ENCODE peak calls at places on chromosomes 2 and 18, in nine cellular contexts. Z is esophagus squamous epithelium, U is Peyer's patch, V is pancreas, H is astrocyte, G is PC-9, J is neural progenitor cell, K is GM23338, P is spleen. I is an unnamed sample.

GRCh38 chr2:174729797-174730529 is 34.3 kb downstream of the CHRNA1 start:
- DNase-seq in Z (no peak), U (no peak), V (no peak), H (no peak), G (no peak), J (peak), K (peak), P (no peak), I (no peak)

GRCh38 chr18:34591920-34592444 is 118.1 kb upstream of the DTNA start:
- DNase-seq in Z (no peak), U (no peak), V (no peak), H (no peak), G (no peak), J (no peak), K (no peak), P (no peak), I (no peak)

GRCh38 chr2:176642074-176642473 is 372.8 kb downstream of the MTX2 start:
- DNase-seq in Z (no peak), U (no peak), V (no peak), H (peak), G (no peak), J (no peak), K (no peak), P (no peak), I (peak)

GRCh38 chr2:73291093-73291460 is 2.3 kb downstream of the EGR4 start:
- DNase-seq in Z (no peak), U (peak), V (no peak), H (peak), G (no peak), J (peak), K (peak), P (peak), I (no peak)

GRCh38 chr2:63903003-63903402 is 61.3 kb downstream of the UGP2 start:
- DNase-seq in Z (no peak), U (no peak), V (no peak), H (peak), G (no peak), J (no peak), K (no peak), P (no peak), I (peak)

GRCh38 chr2:10914272-10914693 is 2.5 kb downstream of the KCNF1 start:
- DNase-seq in Z (no peak), U (no peak), V (no peak), H (no peak), G (peak), J (peak), K (peak), P (peak), I (no peak)

GRCh38 chr2:168736636-168737424 is 65.6 kb upstream of the NOSTRIN start:
- DNase-seq in Z (no peak), U (no peak), V (no peak), H (no peak), G (no peak), J (no peak), K (no peak), P (no peak), I (no peak)

GRCh38 chr2:148515976-148516375 is 128.6 kb upstream of the EPC2 start:
- DNase-seq in Z (no peak), U (no peak), V (no peak), H (no peak), G (no peak), J (no peak), K (no peak), P (no peak), I (no peak)

GRCh38 chr18:45175505-45175904 is 439.8 kb upstream of the SLC14A2 start:
- DNase-seq in Z (no peak), U (no peak), V (no peak), H (no peak), G (no peak), J (no peak), K (no peak), P (no peak), I (no peak)

GRCh38 chr2:105121417-105121816 is 83.5 kb downstream of the MRPS9 start:
- DNase-seq in Z (no peak), U (no peak), V (no peak), H (no peak), G (no peak), J (no peak), K (no peak), P (no peak), I (no peak)

GRCh38 chr2:110816404-110817365 is 84.3 kb downstream of the ACOXL start:
- DNase-seq in Z (no peak), U (no peak), V (no peak), H (peak), G (no peak), J (no peak), K (no peak), P (no peak), I (no peak)

GRCh38 chr2:54060000-54060399 is 55.4 kb upstream of the ACYP2 start:
- DNase-seq in Z (no peak), U (no peak), V (no peak), H (no peak), G (no peak), J (no peak), K (no peak), P (no peak), I (no peak)

GRCh38 chr2:45681675-45682074 is 30.2 kb downstream of the PRKCE start:
- DNase-seq in Z (no peak), U (no peak), V (no peak), H (peak), G (peak), J (no peak), K (no peak), P (no peak), I (peak)

GRCh38 chr2:231680284-231680991 is 27.9 kb upstream of the PTMA start:
- DNase-seq in Z (no peak), U (no peak), V (peak), H (no peak), G (peak), J (peak), K (peak), P (peak), I (no peak)

GRCh38 chr2:71299507-71299906 is 32.1 kb upstream of the ZNF638 start:
- DNase-seq in Z (no peak), U (no peak), V (no peak), H (peak), G (no peak), J (peak), K (peak), P (no peak), I (no peak)

DNA sequence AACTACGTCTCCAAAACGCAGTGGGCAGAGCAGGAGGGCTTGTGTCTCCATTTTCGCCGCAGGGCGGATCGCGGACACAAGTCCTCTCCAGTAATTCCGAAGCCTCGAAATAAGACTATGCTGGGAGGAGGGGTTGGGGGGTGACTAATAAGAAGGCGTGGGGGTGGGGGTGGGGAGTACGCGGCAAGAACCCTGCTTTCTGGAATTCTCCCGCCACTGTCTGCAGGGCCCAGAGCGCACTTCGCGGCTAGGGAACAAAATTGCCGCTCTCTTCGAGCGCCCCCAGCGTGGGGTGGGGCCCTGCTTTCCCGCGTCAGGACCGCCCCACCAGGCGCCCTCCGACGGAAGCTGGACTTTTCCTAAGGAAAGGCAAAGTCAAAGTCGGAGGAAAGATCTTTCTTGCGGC is 12.0 kb downstream of the NR4A2 start:
- DNase-seq in Z (no peak), U (no peak), V (peak), H (peak), G (no peak), J (peak), K (peak), P (no peak), I (no peak)
- H3K27ac ChIP-seq in Z (peak), U (peak), V (peak), H (no peak), G (no peak), J (no peak), K (no peak), P (peak), I (no peak)

GRCh38 chr2:98394595-98395153 is 48.4 kb downstream of the CNGA3 start:
- DNase-seq in Z (no peak), U (no peak), V (no peak), H (peak), G (no peak), J (no peak), K (peak), P (no peak), I (no peak)
- TF ChIP-seq CTCF in Z (no peak), U (no peak), V (no peak), H (no peak), G (no peak), J (no peak), K (no peak), P (no peak), I (no peak)

DNA sequence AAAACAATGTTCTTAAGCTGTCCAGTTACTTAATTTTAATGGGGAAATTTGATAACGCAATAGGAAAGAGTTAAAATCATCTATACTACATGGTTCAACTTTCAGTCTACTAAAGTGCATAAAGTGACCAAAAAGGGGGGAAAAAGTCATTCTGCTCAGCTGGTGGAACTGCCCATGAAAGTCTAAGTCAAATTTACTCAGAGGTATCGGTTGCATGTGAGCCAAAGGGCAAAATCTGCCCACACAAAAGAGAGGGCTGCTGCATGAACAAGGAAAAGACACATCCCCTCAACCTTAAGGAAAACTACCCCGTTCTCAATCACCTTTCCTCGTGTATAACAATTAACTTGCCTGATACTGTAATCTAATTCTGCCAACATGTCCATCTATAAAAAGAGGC is 126.1 kb downstream of the TCF4 start:
- DNase-seq in Z (no peak), U (no peak), V (no peak), H (no peak), G (no peak), J (no peak), K (no peak), P (no peak), I (no peak)
- H3K27ac ChIP-seq in Z (no peak), U (no peak), V (no peak), H (no peak), G (no peak), J (no peak), K (no peak), P (no peak), I (no peak)

DNA sequence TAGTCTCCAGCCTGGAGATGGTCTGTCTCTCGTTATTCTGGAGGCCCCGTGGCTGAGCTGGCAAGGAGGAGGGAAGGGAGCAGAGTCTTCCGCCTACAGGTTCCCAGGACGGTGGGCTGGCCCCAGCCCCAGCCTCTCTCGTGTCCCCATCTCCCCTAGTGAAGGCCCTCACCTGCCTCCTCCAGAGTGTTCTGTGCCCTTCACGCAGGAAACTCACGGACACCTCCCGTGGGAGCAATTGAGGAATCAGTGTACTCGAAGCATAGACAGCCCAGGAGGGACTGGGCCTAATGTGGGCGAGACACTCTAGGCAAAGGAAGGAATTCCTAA is 123.3 kb downstream of the COPS8 start:
- DNase-seq in Z (no peak), U (no peak), V (no peak), H (no peak), G (no peak), J (no peak), K (no peak), P (no peak), I (no peak)
- TF ChIP-seq CTCF in Z (no peak), U (no peak), V (no peak), H (no peak), G (no peak), J (no peak), K (no peak), P (no peak), I (no peak)

GRCh38 chr2:44097322-44097907 is 71.3 kb upstream of the PPM1B start:
- DNase-seq in Z (no peak), U (no peak), V (no peak), H (no peak), G (no peak), J (no peak), K (no peak), P (no peak), I (no peak)
- H3K27ac ChIP-seq in Z (no peak), U (no peak), V (no peak), H (no peak), G (no peak), J (no peak), K (no peak), P (no peak), I (no peak)

DNA sequence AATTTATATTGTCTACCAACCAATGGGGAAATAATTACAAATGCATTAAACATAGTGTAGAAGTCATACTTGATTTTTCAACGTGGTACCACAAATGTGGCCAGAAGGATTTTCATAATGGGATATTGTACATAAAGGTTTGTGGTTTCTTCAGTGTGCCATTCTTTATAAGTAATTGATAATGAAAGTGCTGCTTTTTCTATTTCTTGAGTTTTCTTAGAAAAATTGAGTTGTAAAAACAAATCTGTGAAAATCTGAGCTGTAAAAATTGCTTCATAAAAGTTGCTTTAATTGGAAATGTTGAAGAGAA is 103.6 kb downstream of the KYNU start:
- DNase-seq in Z (no peak), U (no peak), V (no peak), H (no peak), G (no peak), J (no peak), K (no peak), P (no peak), I (no peak)
- TF ChIP-seq CTCF in Z (no peak), U (no peak), V (no peak), H (no peak), G (peak), J (no peak), K (no peak), P (peak), I (no peak)

DNA sequence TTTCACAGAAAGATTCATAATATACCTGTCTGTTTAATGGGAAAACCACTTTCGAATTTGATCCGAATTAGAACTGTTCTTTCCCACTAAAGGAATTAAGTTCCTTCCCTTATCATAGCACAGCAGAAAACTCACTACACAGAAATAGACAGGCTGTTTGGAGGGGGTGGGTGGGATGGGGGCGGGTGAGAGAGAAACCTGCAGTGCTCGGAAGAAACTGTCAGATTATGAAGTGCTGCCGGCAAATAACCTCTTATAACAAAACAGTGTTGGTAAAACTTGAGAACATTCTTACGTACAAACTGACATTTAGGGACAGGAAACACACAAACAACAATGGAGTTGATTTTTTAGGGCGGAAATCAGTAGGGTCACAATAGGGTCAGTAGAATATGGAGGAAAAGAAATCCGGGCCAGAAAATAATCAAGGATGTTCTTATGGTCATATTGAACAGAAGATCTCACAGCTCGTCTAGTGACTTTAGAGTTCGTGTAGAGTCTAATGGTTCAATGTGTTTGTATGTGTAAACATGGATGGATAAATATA is 756.0 kb upstream of the LRATD1 start:
- DNase-seq in Z (no peak), U (no peak), V (no peak), H (no peak), G (no peak), J (no peak), K (no peak), P (no peak), I (no peak)
- H3K27ac ChIP-seq in Z (no peak), U (no peak), V (no peak), H (no peak), G (no peak), J (no peak), K (no peak), P (no peak), I (no peak)

DNA sequence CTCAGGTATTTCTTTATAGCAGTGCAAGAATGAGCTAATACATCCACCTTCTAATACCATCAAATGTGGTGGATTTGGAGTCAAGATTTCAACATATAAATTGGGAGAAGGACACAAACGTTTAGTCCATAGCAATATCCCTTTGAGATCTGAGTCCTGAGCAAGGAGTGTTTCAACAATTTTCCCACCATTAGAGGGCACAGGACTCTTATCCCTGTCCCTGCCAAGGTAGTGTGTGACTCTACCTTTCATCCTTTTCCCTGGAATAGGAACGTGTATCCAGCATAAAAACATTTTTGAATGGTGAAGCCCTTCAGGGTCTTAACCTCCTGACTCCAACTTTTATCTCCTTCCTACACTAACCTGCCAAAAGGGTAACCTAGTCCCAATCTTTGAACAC is 181.3 kb upstream of the SRD5A2 start:
- DNase-seq in Z (no peak), U (no peak), V (no peak), H (no peak), G (no peak), J (no peak), K (no peak), P (no peak), I (no peak)
- TF ChIP-seq CTCF in Z (no peak), U (no peak), V (no peak), H (no peak), G (no peak), J (no peak), K (peak), P (no peak), I (no peak)

DNA sequence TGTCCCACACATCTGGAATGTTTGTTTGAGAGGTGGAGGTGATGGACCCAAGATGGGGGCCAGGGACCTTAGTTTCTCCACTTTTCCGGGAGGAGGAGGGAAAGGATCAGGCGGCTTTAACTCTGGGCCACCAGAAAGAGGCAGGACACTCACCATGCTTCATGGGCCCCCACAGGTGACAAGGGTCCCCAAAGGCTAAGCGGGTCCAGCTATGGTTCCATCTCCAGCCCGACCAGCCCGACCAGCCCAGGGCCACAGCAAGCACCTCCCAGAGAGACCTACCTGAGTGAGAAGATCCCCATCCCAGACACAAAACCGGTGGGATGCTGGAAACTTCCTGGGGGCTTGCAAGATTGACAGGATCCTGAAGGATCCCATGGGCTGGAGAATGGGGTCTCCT is 712 bp downstream of the SLC11A1 start:
- DNase-seq in Z (no peak), U (no peak), V (no peak), H (no peak), G (no peak), J (no peak), K (no peak), P (no peak), I (no peak)
- H3K27ac ChIP-seq in Z (peak), U (no peak), V (no peak), H (no peak), G (no peak), J (no peak), K (no peak), P (peak), I (no peak)

DNA sequence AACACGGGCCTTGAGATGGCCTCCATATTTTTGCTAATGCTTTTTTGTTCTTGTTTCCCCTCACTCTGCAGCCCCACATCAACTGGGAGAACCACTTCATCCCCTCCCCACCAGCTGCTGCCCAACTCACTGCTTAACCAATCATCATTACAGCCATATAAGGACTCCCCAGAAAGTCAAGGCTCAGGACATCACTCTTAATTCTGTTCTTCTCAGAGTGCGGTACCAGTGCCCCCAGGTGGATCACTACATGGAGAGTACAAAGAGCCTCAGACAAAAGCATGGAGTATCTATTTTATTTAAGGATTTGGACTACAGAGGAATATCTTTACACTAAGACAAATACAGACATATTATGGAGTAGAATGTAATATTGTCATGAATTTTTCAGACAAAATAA is 340.6 kb downstream of the PAX3 start:
- DNase-seq in Z (no peak), U (no peak), V (no peak), H (no peak), G (peak), J (no peak), K (peak), P (no peak), I (no peak)
- TF ChIP-seq CTCF in Z (no peak), U (no peak), V (no peak), H (no peak), G (peak), J (peak), K (peak), P (no peak), I (no peak)